ENCODE peak calls at places on chromosomes 11 and 22, in ten cellular contexts. K is tibial artery, D is left ventricle myocardium inferior, W is HL-60, I is right atrium auricular region, G is MM.1S, T is GM23338, B is keratinocyte, U is heart right ventricle, S is upper lobe of right lung. F is an unnamed sample.

GRCh38 chr11:20670932-20671403 is 1.6 kb downstream of the NELL1 start:
- DNase-seq in K (no peak), D (no peak), W (no peak), I (no peak), G (no peak), T (peak; percentile 67), B (no peak), U (no peak), S (no peak), F (no peak)

GRCh38 chr22:35629406-35630234 is 12.5 kb upstream of the MB start:
- DNase-seq in K (peak; percentile 88), D (no peak), W (peak; percentile 40), I (peak; percentile 91), G (peak; percentile 31), T (peak; percentile 64), B (peak; percentile 98), U (peak; percentile 40), S (peak; percentile 66), F (no peak)

GRCh38 chr11:114316980-114317675 is 20.9 kb downstream of the NNMT start:
- DNase-seq in K (peak; percentile 61), D (no peak), W (no peak), I (peak; percentile 62), G (no peak), T (no peak), B (no peak), U (no peak), S (no peak), F (no peak)

GRCh38 chr22:33853200-33854097 is 66.8 kb downstream of the LARGE1 start:
- DNase-seq in K (peak; percentile 53), D (peak; percentile 60), W (no peak), I (peak; percentile 73), G (peak; percentile 85), T (peak; percentile 64), B (no peak), U (peak; percentile 63), S (peak; percentile 84), F (no peak)

GRCh38 chr11:45473491-45473890 is 187.3 kb upstream of the SYT13 start:
- DNase-seq in K (no peak), D (no peak), W (no peak), I (no peak), G (no peak), T (peak; percentile 21), B (no peak), U (no peak), S (no peak), F (no peak)

GRCh38 chr11:1660025-1660867 is 30.7 kb downstream of the KRTAP5-5 start:
- DNase-seq in K (no peak), D (no peak), W (no peak), I (no peak), G (no peak), T (no peak), B (no peak), U (no peak), S (peak; percentile 39), F (no peak)

GRCh38 chr11:612201-612960 is 3.4 kb downstream of the IRF7 start:
- DNase-seq in K (no peak), D (no peak), W (no peak), I (no peak), G (no peak), T (peak; percentile 63), B (no peak), U (no peak), S (peak; percentile 68), F (no peak)

GRCh38 chr11:68552542-68552941 is 92.0 kb downstream of the PPP6R3 start:
- DNase-seq in K (no peak), D (no peak), W (peak; percentile 18), I (no peak), G (no peak), T (no peak), B (no peak), U (no peak), S (no peak), F (no peak)

GRCh38 chr11:19474954-19475811 is 234.4 kb upstream of the E2F8 start:
- DNase-seq in K (no peak), D (no peak), W (no peak), I (no peak), G (no peak), T (no peak), B (no peak), U (no peak), S (no peak), F (no peak)

GRCh38 chr11:120040136-120040840 is 97.6 kb downstream of the TRIM29 start:
- DNase-seq in K (no peak), D (no peak), W (no peak), I (no peak), G (no peak), T (no peak), B (no peak), U (no peak), S (no peak), F (no peak)

GRCh38 chr11:43825217-43825816 is 55.3 kb upstream of the ALKBH3 start:
- DNase-seq in K (no peak), D (no peak), W (no peak), I (no peak), G (no peak), T (peak; percentile 72), B (no peak), U (no peak), S (no peak), F (no peak)

GRCh38 chr11:2367266-2368160 is 9.6 kb upstream of the CD81 start:
- DNase-seq in K (no peak), D (no peak), W (no peak), I (no peak), G (no peak), T (no peak), B (no peak), U (no peak), S (no peak), F (no peak)

GRCh38 chr11:119377112-119377901 is 4.2 kb downstream of the USP2 start:
- DNase-seq in K (no peak), D (no peak), W (no peak), I (no peak), G (no peak), T (no peak), B (no peak), U (no peak), S (peak; percentile 51), F (no peak)

DNA sequence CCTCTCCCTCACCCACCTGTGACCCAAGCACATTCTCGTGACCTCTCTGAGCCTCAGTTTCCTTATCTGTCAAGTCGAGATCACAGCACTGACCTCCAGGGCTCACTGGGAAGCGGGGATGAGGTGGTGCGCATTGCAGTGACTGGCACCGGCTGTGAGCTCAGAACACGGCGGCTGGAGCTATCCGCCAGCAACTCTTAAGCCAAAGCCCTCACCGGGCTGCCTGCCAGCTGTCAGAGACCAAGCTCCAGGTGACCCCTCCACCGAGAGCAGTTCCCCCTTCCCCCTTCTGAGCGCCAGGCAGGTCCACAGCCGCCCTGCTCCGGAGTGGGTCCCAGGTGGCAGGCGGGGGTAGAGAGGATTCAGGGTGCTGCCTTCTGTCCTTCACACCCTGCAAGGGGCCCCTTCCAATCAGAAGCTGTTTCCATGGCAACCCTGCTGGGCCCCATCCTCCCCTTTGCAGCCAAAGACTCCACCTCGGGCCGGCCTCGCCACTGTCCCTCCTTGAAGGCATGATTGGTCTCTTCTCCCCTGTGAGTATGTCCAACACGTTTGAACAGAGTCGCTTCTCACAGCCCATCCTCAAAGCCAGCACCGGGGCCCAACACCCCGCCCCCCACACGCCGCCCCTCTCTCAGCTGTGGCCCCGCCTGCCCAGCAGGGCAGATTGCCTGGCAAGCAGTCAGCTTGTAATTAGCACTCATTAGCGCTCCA is 98.8 kb downstream of the WNT7B start:
- DNase-seq in K (peak; percentile 6), D (peak; percentile 51), W (no peak), I (no peak), G (no peak), T (no peak), B (no peak), U (peak; percentile 40), S (peak; percentile 59), F (no peak)
- H3K27me3 ChIP-seq in K (no peaks in the 10 kb centered on the region), D (peaks cover 63% of the 10 kb centered on the region), W (peaks cover 40% of the 10 kb centered on the region), I (no peaks in the 10 kb centered on the region), G (peaks cover 88% of the 10 kb centered on the region), T (no peaks in the 10 kb centered on the region), B (peaks cover 57% of the 10 kb centered on the region), U (peaks cover 54% of the 10 kb centered on the region), S (peaks cover 36% of the 10 kb centered on the region), F (peaks cover 44% of the 10 kb centered on the region)

GRCh38 chr11:79237676-79238075 is 203.2 kb downstream of the TENM4 start:
- DNase-seq in K (no peak), D (no peak), W (no peak), I (no peak), G (no peak), T (no peak), B (no peak), U (no peak), S (no peak), F (no peak)

GRCh38 chr11:79237111-79237510 is 203.7 kb downstream of the TENM4 start:
- DNase-seq in K (no peak), D (no peak), W (no peak), I (no peak), G (no peak), T (no peak), B (no peak), U (no peak), S (no peak), F (no peak)

GRCh38 chr11:79235696-79236095 is 205.1 kb downstream of the TENM4 start:
- DNase-seq in K (no peak), D (no peak), W (no peak), I (no peak), G (no peak), T (no peak), B (no peak), U (no peak), S (no peak), F (no peak)

GRCh38 chr11:79232346-79232745 is 208.5 kb downstream of the TENM4 start:
- DNase-seq in K (no peak), D (no peak), W (no peak), I (no peak), G (no peak), T (no peak), B (no peak), U (no peak), S (no peak), F (no peak)

GRCh38 chr11:79236541-79236971 is 204.3 kb downstream of the TENM4 start:
- DNase-seq in K (no peak), D (no peak), W (no peak), I (no peak), G (no peak), T (no peak), B (no peak), U (no peak), S (no peak), F (no peak)
- TF ChIP-seq CTCF in K (no peak), D (no peak), W (no peak), I (no peak), G (no peak), T (no peak), B (no peak), U (no peak), S (no peak), F (no peak)

DNA sequence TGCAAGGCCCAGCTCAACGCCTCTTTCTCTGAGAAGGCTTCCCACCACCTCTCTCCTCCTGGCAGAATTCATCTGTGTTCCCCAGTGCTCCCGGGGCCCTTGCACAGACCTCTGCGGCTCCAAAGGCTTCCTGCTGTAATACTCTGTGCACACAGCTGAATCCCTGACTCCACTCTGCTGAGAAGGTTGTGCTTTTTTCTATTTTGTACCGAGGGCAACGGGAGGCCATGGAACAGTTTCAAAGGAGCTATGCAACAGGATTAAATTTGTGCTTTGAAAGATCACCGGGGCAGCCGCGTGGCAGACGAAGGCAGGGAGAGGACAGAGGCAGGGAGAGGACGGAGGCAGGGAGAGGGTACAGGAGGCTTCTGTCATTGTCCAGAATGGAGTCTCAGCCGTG is 49.2 kb upstream of the SYT7 start:
- DNase-seq in K (no peak), D (no peak), W (no peak), I (no peak), G (no peak), T (no peak), B (no peak), U (no peak), S (no peak), F (no peak)
- H3K27ac ChIP-seq in K (no peak overlapping the region), D (no peak overlapping the region), W (no peak overlapping the region), I (no peak overlapping the region), G (no peak overlapping the region), T (no peak overlapping the region), B (no peak overlapping the region), U (no peak overlapping the region), S (no peak overlapping the region), F (no peak overlapping the region)

GRCh38 chr22:46547179-46547882 is 9.9 kb upstream of the CELSR1 start:
- DNase-seq in K (no peak), D (peak; percentile 60), W (no peak), I (peak; percentile 71), G (no peak), T (no peak), B (no peak), U (peak; percentile 45), S (no peak), F (no peak)
- H3K27me3 ChIP-seq in K (no peaks in the 10 kb centered on the region), D (peaks cover 5% of the 10 kb centered on the region), W (no peaks in the 10 kb centered on the region), I (no peaks in the 10 kb centered on the region), G (peaks cover 35% of the 10 kb centered on the region), T (no peaks in the 10 kb centered on the region), B (no peaks in the 10 kb centered on the region), U (no peaks in the 10 kb centered on the region), S (no peaks in the 10 kb centered on the region), F (peaks cover 4% of the 10 kb centered on the region)

F was measured in CD4-positive, alpha-beta T cell.